ENCODE peak calls at places on chromosomes 4 and X, in four cellular contexts. B, U, W and D are unnamed samples.

GRCh38 chrX:110472265-110472664 is 113.6 kb downstream of the RTL9 start:
- DNase-seq in B (no peak), U (no peak), W (no peak), D (no peak)

GRCh38 chrX:71128166-71128833 is 9.9 kb downstream of the MED12 start:
- DNase-seq in B (peak), U (no peak), W (no peak), D (peak)

GRCh38 chr4:183783933-183784622 is 121.0 kb upstream of the STOX2 start:
- DNase-seq in B (peak), U (no peak), W (peak), D (peak)

GRCh38 chr4:140252144-140252741 is 98.3 kb upstream of the MAML3 start:
- DNase-seq in B (no peak), U (peak), W (peak), D (peak)

GRCh38 chrX:24424948-24425347 is 40.1 kb upstream of the PDK3 start:
- DNase-seq in B (no peak), U (no peak), W (no peak), D (peak)

GRCh38 chr4:31791666-31792065 is 1071.5 kb downstream of the PCDH7 start:
- DNase-seq in B (no peak), U (no peak), W (peak), D (no peak)

GRCh38 chrX:84865113-84865512 is 138.6 kb upstream of the APOOL start:
- DNase-seq in B (no peak), U (no peak), W (no peak), D (no peak)

GRCh38 chr4:7806724-7807123 is 132.9 kb downstream of the AFAP1 start:
- DNase-seq in B (peak), U (no peak), W (peak), D (no peak)

GRCh38 chrX:95059909-95060308 is 1385.9 kb downstream of the FAM133A start:
- DNase-seq in B (no peak), U (no peak), W (no peak), D (peak)

GRCh38 chr4:66433706-66434105 is 763.4 kb upstream of the EPHA5 start:
- DNase-seq in B (no peak), U (no peak), W (no peak), D (no peak)

GRCh38 chrX:107551546-107551945 is 76.8 kb upstream of the PRPS1 start:
- DNase-seq in B (no peak), U (no peak), W (no peak), D (no peak)

GRCh38 chr4:146643812-146644401 is 5.2 kb downstream of the POU4F2 start:
- DNase-seq in B (peak), U (no peak), W (peak), D (peak)

GRCh38 chr4:56375458-56375857 is 11.8 kb downstream of the AASDH start:
- DNase-seq in B (no peak), U (no peak), W (no peak), D (peak)

GRCh38 chr4:100188829-100189228 is 1.4 kb downstream of the DDIT4L start:
- DNase-seq in B (no peak), U (no peak), W (no peak), D (no peak)

GRCh38 chrX:19683358-19683757 is 168.1 kb upstream of the MAP3K15 start:
- DNase-seq in B (no peak), U (no peak), W (no peak), D (peak)

GRCh38 chrX:44997888-44998287 is 124.9 kb downstream of the KDM6A start:
- DNase-seq in B (peak), U (no peak), W (no peak), D (no peak)

GRCh38 chr4:89273741-89274141 is 33.9 kb downstream of the GPRIN3 start:
- DNase-seq in B (no peak), U (no peak), W (no peak), D (no peak)

GRCh38 chrX:19129694-19130093 is 7.4 kb upstream of the ADGRG2 start:
- DNase-seq in B (no peak), U (no peak), W (no peak), D (no peak)

GRCh38 chr4:6845574-6845973 is 63.0 kb downstream of the KIAA0232 start:
- DNase-seq in B (no peak), U (no peak), W (no peak), D (no peak)

GRCh38 chr4:173821851-173822250 is 291.8 kb upstream of the HAND2 start:
- DNase-seq in B (no peak), U (no peak), W (no peak), D (no peak)

GRCh38 chr4:52098618-52099017 is 47.5 kb downstream of the SPATA18 start:
- DNase-seq in B (no peak), U (no peak), W (no peak), D (no peak)

GRCh38 chrX:45889471-45889870 is 655.8 kb downstream of the ZNF674 start:
- DNase-seq in B (no peak), U (no peak), W (no peak), D (peak)

GRCh38 chr4:26987191-26987590 is 126.5 kb downstream of the STIM2 start:
- DNase-seq in B (no peak), U (no peak), W (no peak), D (no peak)